ENCODE peak calls at places on chromosomes 5 and 9, in six cellular contexts. One of them, this sample, is unnamed.

GRCh38 chr5:125575561-125576504 is 829.4 kb upstream of the ZNF608 start:
- DNase-seq in neural progenitor cell: peak; percentile 64
- DNase-seq in keratinocyte: no peak
- DNase-seq in A549: no peak
- DNase-seq in pancreas: no peak
- DNase-seq in stomach: no peak
- DNase-seq in this sample: no peak

GRCh38 chr5:83145882-83146331 is 68.6 kb downstream of the XRCC4 start:
- DNase-seq in stomach: no peak
- DNase-seq in A549: no peak
- DNase-seq in neural progenitor cell: no peak
- DNase-seq in pancreas: no peak
- DNase-seq in keratinocyte: no peak
- DNase-seq in this sample: no peak

GRCh38 chr9:93684806-93685553 is 108.6 kb downstream of the PHF2 start:
- DNase-seq in neural progenitor cell: peak; percentile 42
- DNase-seq in stomach: no peak
- DNase-seq in pancreas: no peak
- DNase-seq in keratinocyte: no peak
- DNase-seq in A549: no peak
- DNase-seq in this sample: no peak

GRCh38 chr9:32455738-32456137 is 70.3 kb downstream of the RIGI start:
- DNase-seq in stomach: no peak
- DNase-seq in neural progenitor cell: no peak
- DNase-seq in A549: no peak
- DNase-seq in keratinocyte: no peak
- DNase-seq in pancreas: no peak
- DNase-seq in this sample: no peak

GRCh38 chr5:154857091-154857533 is 1.3 kb upstream of the CNOT8 start:
- DNase-seq in A549: no peak
- DNase-seq in neural progenitor cell: peak; percentile 61
- DNase-seq in pancreas: no peak
- DNase-seq in stomach: peak; percentile 82
- DNase-seq in keratinocyte: no peak
- DNase-seq in this sample: peak; percentile 71

GRCh38 chr5:1987471-1987870 is 104.7 kb upstream of the IRX4 start:
- DNase-seq in keratinocyte: no peak
- DNase-seq in pancreas: no peak
- DNase-seq in stomach: no peak
- DNase-seq in A549: no peak
- DNase-seq in neural progenitor cell: no peak
- DNase-seq in this sample: no peak

GRCh38 chr5:17203329-17204132 is 13.9 kb upstream of the BASP1 start:
- DNase-seq in keratinocyte: no peak
- DNase-seq in pancreas: no peak
- DNase-seq in neural progenitor cell: peak; percentile 53
- DNase-seq in stomach: no peak
- DNase-seq in A549: peak; percentile 76
- DNase-seq in this sample: no peak

GRCh38 chr9:135747311-135747710 is 45.3 kb downstream of the KCNT1 start:
- DNase-seq in pancreas: no peak
- DNase-seq in A549: no peak
- DNase-seq in stomach: no peak
- DNase-seq in neural progenitor cell: no peak
- DNase-seq in keratinocyte: no peak
- DNase-seq in this sample: no peak

GRCh38 chr5:103774736-103775135 is 212.1 kb upstream of the NUDT12 start:
- DNase-seq in stomach: no peak
- DNase-seq in A549: peak; percentile 9
- DNase-seq in pancreas: no peak
- DNase-seq in keratinocyte: no peak
- DNase-seq in neural progenitor cell: no peak
- DNase-seq in this sample: no peak

GRCh38 chr9:20269620-20270019 is 352.7 kb downstream of the MLLT3 start:
- DNase-seq in A549: no peak
- DNase-seq in neural progenitor cell: no peak
- DNase-seq in keratinocyte: peak; percentile 73
- DNase-seq in pancreas: no peak
- DNase-seq in stomach: no peak
- DNase-seq in this sample: no peak

GRCh38 chr9:70448904-70449303 is 34.4 kb upstream of the KLF9 start:
- DNase-seq in pancreas: no peak
- DNase-seq in A549: no peak
- DNase-seq in neural progenitor cell: no peak
- DNase-seq in keratinocyte: no peak
- DNase-seq in stomach: no peak
- DNase-seq in this sample: no peak

GRCh38 chr5:63727583-63727982 is 234.7 kb downstream of the HTR1A start:
- DNase-seq in stomach: no peak
- DNase-seq in keratinocyte: no peak
- DNase-seq in A549: no peak
- DNase-seq in neural progenitor cell: no peak
- DNase-seq in pancreas: no peak
- DNase-seq in this sample: no peak

GRCh38 chr9:76704601-76705204 is 59.5 kb upstream of the PCA3 start:
- DNase-seq in stomach: no peak
- DNase-seq in pancreas: no peak
- DNase-seq in keratinocyte: peak; percentile 13
- DNase-seq in neural progenitor cell: peak; percentile 87
- DNase-seq in A549: peak; percentile 88
- DNase-seq in this sample: no peak

GRCh38 chr5:35656721-35657120 is 39.1 kb downstream of the SPEF2 start:
- DNase-seq in neural progenitor cell: no peak
- DNase-seq in A549: no peak
- DNase-seq in pancreas: no peak
- DNase-seq in keratinocyte: no peak
- DNase-seq in stomach: no peak
- DNase-seq in this sample: no peak
- H3K27ac ChIP-seq in neural progenitor cell: no peak overlapping the region
- H3K27ac ChIP-seq in A549: no peak overlapping the region
- H3K27ac ChIP-seq in pancreas: no peak overlapping the region
- H3K27ac ChIP-seq in keratinocyte: no peak overlapping the region
- H3K27ac ChIP-seq in stomach: no peak overlapping the region
- H3K27ac ChIP-seq in this sample: no peak overlapping the region

GRCh38 chr5:179110528-179110927 is 50.4 kb downstream of the ZNF354C start:
- DNase-seq in A549: no peak
- DNase-seq in neural progenitor cell: no peak
- DNase-seq in pancreas: no peak
- DNase-seq in stomach: no peak
- DNase-seq in keratinocyte: no peak
- DNase-seq in this sample: no peak
- H3K9me3 ChIP-seq in A549: peaks cover 22% of the 10 kb centered on the region
- H3K9me3 ChIP-seq in neural progenitor cell: no peaks in the 10 kb centered on the region
- H3K9me3 ChIP-seq in pancreas: no peaks in the 10 kb centered on the region
- H3K9me3 ChIP-seq in stomach: peaks cover 88% of the 10 kb centered on the region
- H3K9me3 ChIP-seq in keratinocyte: peaks cover 5% of the 10 kb centered on the region
- H3K9me3 ChIP-seq in this sample: peaks cover 83% of the 10 kb centered on the region

DNA sequence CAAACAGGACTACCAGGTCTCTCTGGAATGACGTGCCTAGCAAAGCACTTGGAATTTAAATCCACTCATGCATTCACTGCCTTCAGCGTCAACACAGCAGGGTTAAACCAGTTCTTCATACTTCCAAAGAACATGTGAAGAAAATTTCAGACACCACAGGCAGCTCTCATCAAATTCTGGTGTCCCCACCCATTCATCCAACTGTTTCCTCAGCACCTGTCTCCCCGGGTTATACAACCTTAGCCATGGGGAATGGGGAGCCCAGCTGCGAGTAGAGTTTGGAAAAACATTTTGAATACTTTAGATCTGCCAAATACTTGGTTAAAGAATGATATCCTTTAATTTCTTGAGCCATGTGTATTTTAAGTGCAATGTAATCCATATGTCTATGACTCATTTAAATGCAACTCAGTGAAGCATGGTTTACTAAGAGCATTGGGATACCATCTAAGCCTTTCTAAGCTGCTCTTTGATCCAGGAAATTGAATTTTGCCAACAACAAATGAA is 17.4 kb downstream of the ADAM19 start:
- DNase-seq in neural progenitor cell: no peak
- DNase-seq in keratinocyte: no peak
- DNase-seq in stomach: no peak
- DNase-seq in pancreas: no peak
- DNase-seq in A549: no peak
- DNase-seq in this sample: no peak
- H3K4me3 ChIP-seq in neural progenitor cell: no peak overlapping the region
- H3K4me3 ChIP-seq in keratinocyte: no peak overlapping the region
- H3K4me3 ChIP-seq in stomach: no peak overlapping the region
- H3K4me3 ChIP-seq in pancreas: no peak overlapping the region
- H3K4me3 ChIP-seq in A549: no peak overlapping the region
- H3K4me3 ChIP-seq in this sample: no peak overlapping the region

GRCh38 chr5:11507156-11507910 is 396.9 kb downstream of the CTNND2 start:
- DNase-seq in neural progenitor cell: no peak
- DNase-seq in A549: no peak
- DNase-seq in keratinocyte: no peak
- DNase-seq in pancreas: no peak
- DNase-seq in stomach: no peak
- DNase-seq in this sample: no peak
- H3K27ac ChIP-seq in neural progenitor cell: no peak overlapping the region
- H3K27ac ChIP-seq in A549: no peak overlapping the region
- H3K27ac ChIP-seq in keratinocyte: no peak overlapping the region
- H3K27ac ChIP-seq in pancreas: no peak overlapping the region
- H3K27ac ChIP-seq in stomach: no peak overlapping the region
- H3K27ac ChIP-seq in this sample: no peak overlapping the region

GRCh38 chr5:152688561-152689274 is 283.6 kb upstream of the NMUR2 start:
- DNase-seq in A549: peak; percentile 54
- DNase-seq in keratinocyte: peak; percentile 75
- DNase-seq in stomach: no peak
- DNase-seq in neural progenitor cell: no peak
- DNase-seq in pancreas: no peak
- DNase-seq in this sample: no peak

GRCh38 chr5:152683205-152683604 is 278.1 kb upstream of the NMUR2 start:
- DNase-seq in neural progenitor cell: no peak
- DNase-seq in stomach: no peak
- DNase-seq in pancreas: no peak
- DNase-seq in A549: no peak
- DNase-seq in keratinocyte: no peak
- DNase-seq in this sample: no peak

GRCh38 chr5:152689275-152689711 is 284.2 kb upstream of the NMUR2 start:
- DNase-seq in A549: no peak
- DNase-seq in neural progenitor cell: peak; percentile 6
- DNase-seq in stomach: no peak
- DNase-seq in keratinocyte: no peak
- DNase-seq in pancreas: no peak
- DNase-seq in this sample: no peak

DNA sequence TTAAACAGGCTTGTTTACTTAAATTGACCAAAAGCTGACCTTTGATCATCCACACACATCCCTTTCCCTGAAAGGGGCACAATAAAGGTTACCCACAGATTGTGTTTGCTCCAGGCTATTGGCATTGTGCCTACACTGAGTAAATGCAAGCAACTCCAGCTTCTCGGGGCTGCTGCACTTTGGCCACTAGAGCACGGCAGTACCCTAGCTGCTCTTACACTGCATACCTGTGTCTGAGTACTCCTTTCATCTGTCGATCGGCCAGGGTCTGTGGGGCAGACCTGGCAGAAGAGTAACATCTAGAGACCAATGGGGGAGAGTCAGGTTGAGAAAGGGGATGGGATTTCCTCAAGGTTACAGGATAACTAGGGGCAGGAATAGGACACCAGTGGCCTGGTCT is 281.9 kb upstream of the NMUR2 start:
- DNase-seq in keratinocyte: no peak
- DNase-seq in A549: no peak
- DNase-seq in stomach: no peak
- DNase-seq in pancreas: no peak
- DNase-seq in neural progenitor cell: peak; percentile 5
- DNase-seq in this sample: no peak
- H3K9me3 ChIP-seq in keratinocyte: no peaks in the 10 kb centered on the region
- H3K9me3 ChIP-seq in A549: peaks cover 4% of the 10 kb centered on the region
- H3K9me3 ChIP-seq in stomach: peaks cover 7% of the 10 kb centered on the region
- H3K9me3 ChIP-seq in pancreas: no peaks in the 10 kb centered on the region
- H3K9me3 ChIP-seq in neural progenitor cell: no peaks in the 10 kb centered on the region
- H3K9me3 ChIP-seq in this sample: no peaks in the 10 kb centered on the region

DNA sequence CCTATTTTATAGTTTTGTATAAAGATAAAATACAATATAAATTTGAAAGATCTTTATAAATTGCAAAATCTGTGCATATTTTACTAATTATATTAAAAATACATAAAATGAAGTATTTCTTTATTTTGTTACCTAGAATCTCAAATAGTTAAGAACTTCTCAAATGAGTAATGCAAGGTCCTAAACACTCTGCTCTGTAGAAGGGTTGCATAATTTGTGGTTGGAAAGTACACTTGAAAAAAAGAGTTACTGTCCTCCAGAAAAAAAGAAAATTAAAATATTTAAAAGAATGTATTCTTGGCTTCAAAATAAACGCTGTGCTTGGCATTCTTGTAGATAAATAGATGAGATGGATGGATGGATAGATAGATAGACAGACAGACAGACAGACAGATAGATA is 428.8 kb upstream of the CDH6 start:
- DNase-seq in A549: no peak
- DNase-seq in pancreas: no peak
- DNase-seq in keratinocyte: no peak
- DNase-seq in neural progenitor cell: no peak
- DNase-seq in stomach: no peak
- DNase-seq in this sample: no peak
- H3K4me3 ChIP-seq in A549: no peak overlapping the region
- H3K4me3 ChIP-seq in pancreas: no peak overlapping the region
- H3K4me3 ChIP-seq in keratinocyte: no peak overlapping the region
- H3K4me3 ChIP-seq in neural progenitor cell: no peak overlapping the region
- H3K4me3 ChIP-seq in stomach: no peak overlapping the region
- H3K4me3 ChIP-seq in this sample: no peak overlapping the region

DNA sequence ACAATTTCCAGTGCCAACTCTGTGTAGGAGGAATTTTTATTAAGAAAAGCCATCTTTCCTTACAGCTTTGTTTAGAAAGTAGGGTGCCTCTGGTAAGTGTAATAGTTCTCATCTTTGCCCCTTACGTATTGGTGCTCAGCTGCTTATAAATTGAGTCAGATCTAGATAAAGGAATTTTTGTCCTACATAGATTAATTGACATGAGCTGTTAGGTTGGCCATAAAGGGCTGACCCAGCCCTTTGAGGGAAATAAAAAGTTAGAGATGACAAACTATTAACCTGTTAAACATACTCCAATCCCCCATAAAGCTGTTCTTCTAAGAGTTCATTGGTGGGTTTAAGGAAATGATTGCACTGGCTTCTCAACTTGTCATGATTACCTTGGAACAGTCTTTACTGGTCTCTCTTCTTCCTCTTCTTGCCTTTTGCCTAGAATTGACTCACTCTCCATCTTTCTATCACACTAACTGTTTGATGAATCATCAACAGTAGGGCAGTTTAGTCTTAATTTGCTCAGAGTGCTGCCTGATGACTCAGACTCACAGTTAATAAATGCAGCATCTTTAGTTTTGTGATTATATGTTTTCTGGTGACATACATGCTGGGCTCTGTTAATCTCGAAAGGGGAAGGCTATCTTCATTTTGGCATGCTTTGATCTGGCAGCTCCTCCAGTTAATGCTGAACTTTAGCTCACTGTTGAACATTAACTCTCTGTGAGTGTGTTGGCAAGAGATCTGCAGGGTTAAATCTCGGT is 51.7 kb downstream of the ARHGAP26 start:
- DNase-seq in pancreas: no peak
- DNase-seq in A549: peak; percentile 80
- DNase-seq in stomach: no peak
- DNase-seq in keratinocyte: peak; percentile 58
- DNase-seq in neural progenitor cell: no peak
- DNase-seq in this sample: no peak
- H3K27ac ChIP-seq in pancreas: no peak overlapping the region
- H3K27ac ChIP-seq in A549: peak overlapping the region; percentile 73
- H3K27ac ChIP-seq in stomach: no peak overlapping the region
- H3K27ac ChIP-seq in keratinocyte: no peak overlapping the region
- H3K27ac ChIP-seq in neural progenitor cell: no peak overlapping the region
- H3K27ac ChIP-seq in this sample: no peak overlapping the region

GRCh38 chr9:40935336-40935735 is 193.1 kb downstream of the FOXD4L6 start:
- DNase-seq in neural progenitor cell: no peak
- DNase-seq in pancreas: no peak
- DNase-seq in keratinocyte: no peak
- DNase-seq in stomach: no peak
- DNase-seq in A549: no peak
- DNase-seq in this sample: no peak
- H3K9me3 ChIP-seq in neural progenitor cell: no peaks in the 10 kb centered on the region
- H3K9me3 ChIP-seq in pancreas: no peaks in the 10 kb centered on the region
- H3K9me3 ChIP-seq in keratinocyte: peaks cover 2% of the 10 kb centered on the region
- H3K9me3 ChIP-seq in stomach: peaks cover 86% of the 10 kb centered on the region
- H3K9me3 ChIP-seq in A549: peaks cover 27% of the 10 kb centered on the region
- H3K9me3 ChIP-seq in this sample: peaks cover 63% of the 10 kb centered on the region